ENCODE peak calls at places on chromosomes 3 and 15, in five cellular contexts. Q is adrenal gland, Y is uterus, G is A549, W is Peyer's patch. O is an unnamed sample.

GRCh38 chr3:116702370-116702769 is 7.2 kb upstream of the TUSC7 start:
- DNase-seq in W (no peak), G (no peak), Y (no peak), Q (no peak), O (no peak)

GRCh38 chr3:195810455-195810845 is 1.3 kb downstream of the MUC4 start:
- DNase-seq in G (no peak), W (no peak), Q (no peak), Y (no peak), O (no peak)

GRCh38 chr3:161401389-161401788 is 30.1 kb upstream of the SPTSSB start:
- DNase-seq in Y (no peak), Q (no peak), G (no peak), W (no peak), O (no peak)

GRCh38 chr3:10511809-10512494 is 6.6 kb upstream of the ATP2B2 start:
- DNase-seq in G (no peak), W (no peak), Q (no peak), Y (no peak), O (no peak)

GRCh38 chr3:9715127-9715526 is 11.5 kb downstream of the CPNE9 start:
- DNase-seq in Y (no peak), W (no peak), Q (no peak), G (no peak), O (no peak)

GRCh38 chr15:82952156-82953081 is at the start of gene HOMER2:
- DNase-seq in Y (no peak), G (peak), W (no peak), Q (peak), O (peak)

GRCh38 chr15:83775738-83776137 is 121.8 kb downstream of the ADAMTSL3 start:
- DNase-seq in G (no peak), W (no peak), Y (no peak), Q (no peak), O (no peak)

GRCh38 chr15:99410477-99410876 is 155.3 kb upstream of the MEF2A start:
- DNase-seq in W (no peak), Q (no peak), G (no peak), Y (no peak), O (no peak)

GRCh38 chr3:102662223-102662622 is 227.4 kb downstream of the ZPLD1 start:
- DNase-seq in G (no peak), W (no peak), Q (no peak), Y (no peak), O (no peak)

GRCh38 chr15:75170711-75171341 is 30.9 kb upstream of the C15orf39 start:
- DNase-seq in G (no peak), Q (peak), W (no peak), Y (no peak), O (no peak)

GRCh38 chr3:23019596-23020300 is 183.4 kb upstream of the UBE2E2 start:
- DNase-seq in Y (no peak), Q (no peak), G (no peak), W (no peak), O (no peak)

GRCh38 chr3:42525212-42525611 is 22.8 kb downstream of the VIPR1 start:
- DNase-seq in W (no peak), Y (no peak), G (no peak), Q (no peak), O (no peak)

GRCh38 chr15:66670698-66671580 is 31.1 kb upstream of the SMAD6 start:
- DNase-seq in Q (no peak), Y (no peak), W (no peak), G (peak), O (peak)

GRCh38 chr3:149920119-149920518 is 50.6 kb downstream of the PFN2 start:
- DNase-seq in Q (peak), W (no peak), G (no peak), Y (no peak), O (no peak)

GRCh38 chr3:146131616-146132410 is 29.2 kb downstream of the PLOD2 start:
- DNase-seq in Y (no peak), Q (no peak), G (no peak), W (no peak), O (no peak)

GRCh38 chr3:55828712-55829111 is 341.6 kb upstream of the WNT5A start:
- DNase-seq in G (no peak), Q (no peak), Y (no peak), W (no peak), O (no peak)

GRCh38 chr3:65412591-65412990 is 626.1 kb downstream of the MAGI1 start:
- DNase-seq in W (no peak), G (no peak), Y (peak), Q (peak), O (peak)

GRCh38 chr3:42190701-42191442 is 75.1 kb downstream of the CCK start:
- DNase-seq in G (peak), W (peak), Y (peak), Q (peak), O (peak)

GRCh38 chr15:40554164-40554530 is 10.7 kb downstream of the CCDC32 start:
- DNase-seq in G (no peak), Q (no peak), Y (no peak), W (no peak), O (no peak)

GRCh38 chr15:61175024-61175423 is 54.1 kb downstream of the RORA start:
- DNase-seq in G (no peak), Y (no peak), W (no peak), Q (no peak), O (no peak)

GRCh38 chr15:98231696-98232440 is 271.4 kb downstream of the ARRDC4 start:
- DNase-seq in W (no peak), G (no peak), Y (no peak), Q (no peak), O (no peak)

GRCh38 chr15:73897441-73898261 is 24.3 kb downstream of the TBC1D21 start:
- DNase-seq in G (peak), Q (peak), Y (peak), W (no peak), O (no peak)

GRCh38 chr3:17894434-17895060 is 152.1 kb upstream of the TBC1D5 start:
- DNase-seq in G (no peak), W (no peak), Y (no peak), Q (no peak), O (peak)

DNA sequence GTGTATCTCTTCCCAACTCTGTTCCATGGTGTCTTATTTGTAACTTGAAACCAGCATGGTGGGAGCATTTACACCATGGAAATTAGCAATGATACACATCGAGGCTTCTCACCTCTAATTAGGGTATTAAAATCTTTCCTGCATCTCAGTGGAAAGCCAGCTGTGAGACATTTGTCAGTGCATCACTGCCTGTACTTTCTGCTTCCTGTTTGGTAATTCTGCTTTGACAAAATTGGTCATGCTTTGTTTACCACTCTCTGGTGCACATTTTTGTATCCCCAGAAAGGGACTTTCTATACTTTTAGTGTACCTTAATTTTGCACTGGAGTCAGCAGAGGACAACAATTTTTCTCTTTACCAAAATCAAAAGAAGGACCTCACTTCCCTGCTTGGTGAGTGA is 402.1 kb downstream of the PDCD6IP start:
- DNase-seq in W (no peak), G (no peak), Y (no peak), Q (no peak), O (no peak)
- TF ChIP-seq POLR2A in W (no peak), G (no peak), Y (no peak), Q (no peak), O (no peak)

DNA sequence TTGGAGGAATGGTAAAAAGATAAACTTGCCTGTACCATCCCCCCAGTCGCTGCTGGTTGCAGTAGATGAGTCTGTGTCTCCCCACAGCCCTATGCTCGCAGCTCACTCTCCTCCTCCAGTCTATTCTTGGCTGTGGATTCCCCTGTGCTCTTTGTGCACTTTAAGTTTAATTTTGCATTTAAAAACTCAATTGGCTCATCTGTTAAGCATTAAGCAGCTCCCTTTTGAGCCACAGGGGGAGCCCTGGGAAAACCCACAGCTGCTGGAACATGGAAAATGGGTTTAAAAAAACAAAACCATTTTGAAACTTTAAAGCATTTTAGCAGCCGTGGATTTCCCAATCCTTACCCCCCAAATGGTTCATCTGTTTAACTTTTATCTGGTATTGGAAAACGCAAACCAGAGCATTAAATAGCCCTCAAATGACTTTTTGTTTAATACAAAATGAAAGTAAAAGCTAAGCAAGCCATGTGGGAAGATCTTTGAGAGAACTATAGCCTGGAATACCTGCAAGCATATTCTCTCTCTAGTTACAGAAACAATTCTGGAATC is 536.9 kb downstream of the ZIC1 start:
- DNase-seq in Q (peak), W (no peak), Y (peak), G (peak), O (no peak)
- TF ChIP-seq CTCF in Q (peak), W (peak), Y (peak), G (peak), O (no peak)

DNA sequence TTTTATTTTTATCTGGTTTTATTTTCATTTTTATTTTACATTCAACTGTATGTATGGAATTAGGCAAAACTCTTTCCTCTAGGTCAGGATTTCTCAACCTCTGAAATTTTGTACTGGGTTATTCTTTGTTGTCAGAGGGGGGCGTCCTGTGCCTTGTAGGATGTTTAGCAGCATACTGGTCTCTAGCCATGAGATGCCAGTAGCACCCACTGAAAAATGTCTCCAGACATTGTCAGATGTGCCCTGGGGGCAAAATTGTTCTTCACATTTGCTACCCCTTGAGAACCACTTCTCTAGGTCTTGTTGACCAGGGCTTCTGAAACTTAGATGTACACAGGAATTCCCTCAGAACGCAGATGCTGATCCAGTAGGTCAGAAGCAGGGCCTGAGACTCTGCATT is 5.4 kb downstream of the CHRNA5 start:
- DNase-seq in G (no peak), Y (no peak), Q (no peak), W (no peak), O (no peak)
- H3K27ac ChIP-seq in G (no peak), Y (no peak), Q (no peak), W (no peak), O (no peak)

GRCh38 chr3:194134757-194135515 is 1.0 kb upstream of the HES1 start:
- DNase-seq in Y (peak), G (peak), Q (peak), W (peak), O (peak)
- TF ChIP-seq POLR2A in Y (peak), G (no peak), Q (peak), W (peak), O (peak)

DNA sequence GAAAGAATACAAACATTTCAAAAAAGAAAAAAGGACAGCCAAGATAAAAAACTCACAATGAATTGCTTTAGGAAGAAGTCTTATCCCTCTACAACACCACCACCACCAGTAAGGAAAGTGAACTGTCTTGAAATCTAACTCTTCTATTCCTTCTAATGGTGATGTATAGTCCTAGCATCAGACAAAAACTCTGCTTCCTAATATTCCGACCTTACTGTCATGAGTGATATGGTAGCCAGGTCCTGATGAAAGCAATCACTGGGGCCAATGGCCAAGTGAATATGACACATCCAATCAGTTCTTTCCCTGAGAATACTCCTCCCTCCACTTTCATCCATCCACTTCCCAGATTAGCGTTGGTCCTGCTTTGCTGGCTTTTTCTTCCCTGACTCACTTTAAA is 14.8 kb downstream of the GK5 start:
- DNase-seq in Q (no peak), Y (no peak), G (no peak), W (no peak), O (no peak)
- TF ChIP-seq CTCF in Q (no peak), Y (peak), G (no peak), W (no peak), O (no peak)

GRCh38 chr3:45604066-45604465 is 9.5 kb downstream of the LIMD1 start:
- DNase-seq in Q (no peak), W (no peak), Y (no peak), G (no peak), O (no peak)

GRCh38 chr3:45604596-45604995 is 10.0 kb downstream of the LIMD1 start:
- DNase-seq in Q (no peak), G (no peak), W (no peak), Y (no peak), O (no peak)

GRCh38 chr3:45601156-45601555 is 6.6 kb downstream of the LIMD1 start:
- DNase-seq in W (no peak), Y (no peak), Q (no peak), G (no peak), O (no peak)

GRCh38 chr3:45604999-45605398 is 10.4 kb downstream of the LIMD1 start:
- DNase-seq in Q (no peak), W (no peak), Y (no peak), G (no peak), O (no peak)

DNA sequence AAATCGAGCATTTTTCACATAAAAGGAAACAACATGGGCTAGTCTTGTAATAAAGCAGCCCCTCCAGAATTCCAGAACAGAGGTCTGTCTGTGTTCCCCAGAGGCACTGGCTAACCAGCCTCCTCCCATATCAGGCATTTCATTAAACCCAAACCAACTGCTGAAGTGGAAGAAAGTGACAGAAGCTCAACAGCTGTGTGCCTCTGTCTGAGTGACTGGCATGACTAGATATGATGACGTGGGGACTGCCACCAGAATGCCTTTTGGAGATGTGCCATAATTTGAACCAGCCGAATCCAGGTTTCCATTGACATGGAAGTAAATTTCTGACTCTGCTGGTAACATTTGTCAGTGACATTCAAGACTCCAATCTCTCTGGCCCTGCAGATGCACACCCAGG is 8.7 kb downstream of the LIMD1 start:
- DNase-seq in W (no peak), Y (no peak), G (no peak), Q (no peak), O (no peak)
- H3K27ac ChIP-seq in W (no peak), Y (no peak), G (no peak), Q (no peak), O (no peak)